ENCODE peak calls at places on chromosomes 7 and 10, in seven cellular contexts. B is sigmoid colon, S is esophagus muscularis mucosa, H is A549, W is ovary, V is transverse colon, E is stomach. L is an unnamed sample. For H3K4me1, the result is how much of the 10 kb centered on the place peaks cover.

GRCh38 chr7:66886152-66886551 is 34.9 kb upstream of the TMEM248 start:
- DNase-seq in E (no peak), H (no peak), W (no peak), V (no peak), S (no peak), B (no peak), L (no peak)

GRCh38 chr10:93496322-93497041 is at the start of gene CEP55:
- DNase-seq in W (peak), B (peak), E (peak), S (peak), H (peak), V (peak), L (peak)

GRCh38 chr7:10038351-10038750 is 935.3 kb upstream of the PHF14 start:
- DNase-seq in S (no peak), W (no peak), H (no peak), B (no peak), V (no peak), E (no peak), L (no peak)

GRCh38 chr10:51117053-51117660 is 42.9 kb downstream of the PRKG1 start:
- DNase-seq in E (no peak), H (no peak), S (no peak), W (no peak), V (no peak), B (no peak), L (no peak)

GRCh38 chr7:43586251-43586900 is 3.5 kb downstream of the STK17A start:
- DNase-seq in B (no peak), W (no peak), H (peak), V (no peak), E (no peak), S (no peak), L (no peak)

GRCh38 chr7:92682767-92683539 is 92.8 kb upstream of the FAM133B start:
- DNase-seq in B (no peak), S (no peak), W (no peak), H (no peak), V (no peak), E (no peak), L (no peak)

GRCh38 chr10:85657478-85658113 is 709.0 kb downstream of the GRID1 start:
- DNase-seq in H (no peak), S (no peak), V (no peak), E (no peak), B (no peak), W (no peak), L (no peak)

GRCh38 chr7:434891-435486 is 84.7 kb downstream of the PDGFA start:
- DNase-seq in E (no peak), W (no peak), H (no peak), B (no peak), S (no peak), V (peak), L (no peak)

GRCh38 chr10:11882646-11883375 is 59.7 kb downstream of the PROSER2 start:
- DNase-seq in E (no peak), V (no peak), B (peak), S (no peak), W (no peak), H (no peak), L (no peak)

GRCh38 chr7:152571031-152571430 is 104.9 kb downstream of the XRCC2 start:
- DNase-seq in W (no peak), S (no peak), B (no peak), E (no peak), H (no peak), V (no peak), L (no peak)

GRCh38 chr10:110525349-110526260 is 27.9 kb downstream of the DUSP5 start:
- DNase-seq in W (no peak), E (no peak), V (no peak), S (no peak), B (peak), H (peak), L (no peak)

GRCh38 chr10:113187066-113187777 is 237.2 kb downstream of the TCF7L2 start:
- DNase-seq in H (no peak), W (peak), S (peak), V (no peak), B (peak), E (peak), L (no peak)

GRCh38 chr7:42768037-42768436 is 143.8 kb downstream of the C7orf25 start:
- DNase-seq in W (no peak), S (no peak), H (peak), V (no peak), B (no peak), E (no peak), L (no peak)

GRCh38 chr7:71626206-71626605 is 494.3 kb downstream of the GALNT17 start:
- DNase-seq in W (no peak), B (no peak), V (no peak), E (no peak), H (no peak), S (no peak), L (no peak)

GRCh38 chr10:6086375-6087233 is 2.2 kb upstream of the RBM17 start:
- DNase-seq in W (peak), E (peak), S (peak), V (peak), B (peak), H (peak), L (peak)

GRCh38 chr10:118439824-118440223 is 97.7 kb upstream of the FAM204A start:
- DNase-seq in B (no peak), V (no peak), E (no peak), W (no peak), S (no peak), H (no peak), L (no peak)
- H3K4me1 ChIP-seq in B (under half), V (under half), E (under half), W (under half), S (under half), H (under half), L (under half)

GRCh38 chr7:6437251-6437650 is 10.5 kb downstream of the DAGLB start:
- DNase-seq in S (no peak), V (no peak), W (no peak), H (no peak), E (no peak), B (no peak), L (no peak)

GRCh38 chr7:6435486-6436384 is 12.0 kb downstream of the DAGLB start:
- DNase-seq in B (peak), W (peak), E (peak), V (peak), S (peak), H (peak), L (peak)

GRCh38 chr7:6438427-6438826 is 9.3 kb downstream of the DAGLB start:
- DNase-seq in V (no peak), E (no peak), H (no peak), W (no peak), S (no peak), B (no peak), L (no peak)

GRCh38 chr7:6433814-6434630 is 13.7 kb downstream of the DAGLB start:
- DNase-seq in V (no peak), B (no peak), W (no peak), E (no peak), H (no peak), S (no peak), L (no peak)

GRCh38 chr7:6436385-6436685 is 11.4 kb downstream of the DAGLB start:
- DNase-seq in B (no peak), H (no peak), W (no peak), V (no peak), E (no peak), S (no peak), L (no peak)
- H3K4me3 ChIP-seq in B (no peak), H (no peak), W (no peak), V (no peak), E (no peak), S (no peak), L (no peak)

GRCh38 chr10:78438094-78438906 is 404.6 kb downstream of the RPS24 start:
- DNase-seq in H (no peak), E (no peak), V (no peak), S (no peak), B (peak), W (peak), L (no peak)
- TF ChIP-seq EP300 in H (no peak), E (no peak), V (no peak), S (no peak), B (no peak), W (no peak), L (no peak)

DNA sequence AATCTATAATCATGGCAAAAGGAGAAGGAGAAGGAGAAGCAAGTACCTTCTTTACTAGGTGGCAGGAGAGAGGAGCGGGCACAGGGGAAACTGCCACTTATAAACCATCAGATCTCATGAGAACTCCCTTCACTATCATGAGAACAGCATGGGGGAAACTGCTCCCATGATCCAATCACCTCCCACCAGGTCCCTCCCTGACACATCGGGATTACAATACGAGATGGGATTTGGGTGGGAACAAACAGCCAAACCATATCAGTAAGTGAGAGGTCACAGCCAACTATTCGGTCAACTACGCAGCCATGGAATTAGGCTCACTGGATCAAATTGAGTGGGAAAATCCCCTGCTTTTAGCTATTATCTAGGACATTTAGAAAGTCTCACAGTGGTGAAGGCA is 54.2 kb upstream of the STEAP1B start:
- DNase-seq in S (peak), B (peak), V (no peak), H (no peak), W (no peak), E (no peak), L (no peak)
- H3K4me1 ChIP-seq in S (under half), B (under half), V (under half), H (under half), W (under half), E (under half), L (under half)

GRCh38 chr10:68899186-68899745 is 1.8 kb upstream of the DDX50 start:
- DNase-seq in W (no peak), V (no peak), E (no peak), B (no peak), S (no peak), H (no peak), L (no peak)

GRCh38 chr10:68901106-68901927 is at the start of gene DDX50:
- DNase-seq in W (peak), H (peak), B (peak), V (peak), S (peak), E (peak), L (peak)

GRCh38 chr10:68897336-68897741 is 3.8 kb upstream of the DDX50 start:
- DNase-seq in H (peak), V (peak), E (peak), B (no peak), W (peak), S (no peak), L (no peak)

GRCh38 chr10:68900427-68901105 is 549 bp upstream of the DDX50 start:
- DNase-seq in V (no peak), B (no peak), S (no peak), E (no peak), W (no peak), H (no peak), L (peak)

DNA sequence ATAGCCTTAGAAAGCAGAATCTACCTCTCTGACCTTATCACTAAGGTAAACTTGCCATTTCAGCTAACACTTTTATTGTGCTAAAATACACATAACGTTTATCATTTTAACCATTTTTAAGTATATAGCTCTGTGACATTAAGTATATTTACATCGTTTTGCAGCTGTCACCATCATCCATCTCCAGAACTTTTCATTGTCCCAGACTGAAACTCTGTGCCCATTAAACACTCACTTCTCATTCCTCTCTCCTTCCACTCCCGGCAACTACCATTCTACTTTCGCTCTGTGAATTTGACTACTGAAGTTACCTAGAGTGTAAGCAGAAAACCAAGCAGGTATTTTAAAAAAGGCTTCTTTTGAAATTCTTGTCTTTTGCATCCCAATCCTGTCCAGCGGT is 1.3 kb downstream of the DDX50 start:
- DNase-seq in H (no peak), B (no peak), W (no peak), E (no peak), V (no peak), S (no peak), L (no peak)
- H3K4me3 ChIP-seq in H (peak), B (no peak), W (peak), E (no peak), V (no peak), S (peak), L (no peak)

GRCh38 chr10:131911451-131911850 is 10.6 kb downstream of the PPP2R2D start:
- DNase-seq in B (peak), E (no peak), V (no peak), S (no peak), W (peak), H (no peak), L (no peak)

GRCh38 chr10:131908151-131908550 is 7.3 kb downstream of the PPP2R2D start:
- DNase-seq in E (no peak), W (no peak), V (no peak), B (peak), S (no peak), H (no peak), L (no peak)

GRCh38 chr10:131909014-131909808 is 8.4 kb downstream of the PPP2R2D start:
- DNase-seq in B (peak), H (no peak), S (no peak), E (no peak), W (no peak), V (no peak), L (no peak)

GRCh38 chr10:131910663-131911314 is 10.0 kb downstream of the PPP2R2D start:
- DNase-seq in E (no peak), H (no peak), S (no peak), B (peak), W (no peak), V (no peak), L (no peak)

DNA sequence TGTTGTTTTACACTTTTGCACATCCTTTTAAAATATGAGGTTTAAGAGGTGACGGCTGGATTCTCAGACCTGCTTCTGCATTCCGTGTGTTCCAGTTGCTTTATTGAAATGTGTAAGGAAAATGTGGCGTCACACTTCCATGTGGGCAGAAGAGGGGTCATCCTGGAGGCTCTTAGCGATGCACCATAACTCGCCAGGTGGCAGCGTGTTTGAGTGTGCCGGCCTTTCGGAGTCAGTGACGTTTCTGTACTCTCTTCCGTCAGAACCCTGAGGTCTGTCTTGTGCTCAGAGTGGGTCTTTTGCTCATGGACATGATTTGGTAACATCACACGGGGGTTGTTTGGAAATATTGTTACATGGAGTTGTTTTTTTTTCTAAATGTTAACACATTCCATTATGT is 9.1 kb downstream of the PPP2R2D start:
- DNase-seq in S (no peak), E (no peak), V (no peak), W (peak), B (peak), H (no peak), L (no peak)
- TF ChIP-seq EP300 in S (no peak), E (no peak), V (no peak), W (no peak), B (no peak), H (no peak), L (no peak)

L was measured in tibial nerve.